ENCODE peak calls at places on chromosomes 7 and 10, in nine cellular contexts. Q, E, B, S, O, Z, X, Y and D are unnamed samples.

GRCh38 chr7:132508724-132509348 is 67.4 kb downstream of the PLXNA4 start:
- DNase-seq in Q (no peak), E (no peak), B (no peak), S (no peak), O (no peak), Z (peak; percentile 28), X (no peak), Y (no peak), D (no peak)

GRCh38 chr10:108583827-108584226 is 1339.5 kb downstream of the XPNPEP1 start:
- DNase-seq in Q (no peak), E (no peak), B (no peak), S (no peak), O (no peak), Z (no peak), X (no peak), Y (no peak), D (no peak)

GRCh38 chr7:25908154-25908948 is 243.6 kb upstream of the NFE2L3 start:
- DNase-seq in Q (no peak), E (no peak), B (no peak), S (no peak), O (no peak), Z (no peak), X (no peak), Y (no peak), D (no peak)

GRCh38 chr7:105802611-105803520 is 73.5 kb downstream of the ATXN7L1 start:
- DNase-seq in Q (no peak), E (no peak), B (no peak), S (peak; percentile 49), O (no peak), Z (no peak), X (no peak), Y (no peak), D (no peak)

GRCh38 chr10:113894581-113894980 is 40.1 kb downstream of the NHLRC2 start:
- DNase-seq in Q (no peak), E (no peak), B (no peak), S (no peak), O (no peak), Z (no peak), X (no peak), Y (no peak), D (no peak)

GRCh38 chr10:89392974-89393373 is 551 bp downstream of the IFIT1 start:
- DNase-seq in Q (peak; percentile 27), E (peak; percentile 82), B (no peak), S (peak; percentile 92), O (no peak), Z (no peak), X (peak; percentile 38), Y (no peak), D (peak; percentile 47)

GRCh38 chr10:77564781-77565589 is 72.6 kb downstream of the KCNMA1 start:
- DNase-seq in Q (peak; percentile 63), E (peak; percentile 13), B (no peak), S (peak; percentile 33), O (no peak), Z (peak; percentile 15), X (no peak), Y (no peak), D (no peak)

GRCh38 chr10:6920072-6921019 is 340.3 kb upstream of the PRKCQ start:
- DNase-seq in Q (peak; percentile 69), E (peak; percentile 66), B (peak; percentile 94), S (peak; percentile 28), O (no peak), Z (peak; percentile 71), X (peak; percentile 57), Y (peak; percentile 76), D (peak; percentile 87)

GRCh38 chr7:77321300-77321699 is 94.8 kb downstream of the GSAP start:
- DNase-seq in Q (no peak), E (peak; percentile 63), B (no peak), S (no peak), O (no peak), Z (no peak), X (no peak), Y (no peak), D (no peak)

GRCh38 chr7:5631752-5632151 is 149.7 kb downstream of the RNF216 start:
- DNase-seq in Q (no peak), E (no peak), B (peak; percentile 50), S (no peak), O (no peak), Z (no peak), X (no peak), Y (no peak), D (no peak)

GRCh38 chr10:69316313-69317059 is 38.2 kb downstream of the HK1 start:
- DNase-seq in Q (no peak), E (peak; percentile 55), B (no peak), S (peak; percentile 46), O (no peak), Z (no peak), X (no peak), Y (no peak), D (no peak)

GRCh38 chr10:127762925-127763324 is 25.9 kb downstream of the FOXI2 start:
- DNase-seq in Q (no peak), E (no peak), B (no peak), S (no peak), O (no peak), Z (no peak), X (no peak), Y (no peak), D (no peak)

DNA sequence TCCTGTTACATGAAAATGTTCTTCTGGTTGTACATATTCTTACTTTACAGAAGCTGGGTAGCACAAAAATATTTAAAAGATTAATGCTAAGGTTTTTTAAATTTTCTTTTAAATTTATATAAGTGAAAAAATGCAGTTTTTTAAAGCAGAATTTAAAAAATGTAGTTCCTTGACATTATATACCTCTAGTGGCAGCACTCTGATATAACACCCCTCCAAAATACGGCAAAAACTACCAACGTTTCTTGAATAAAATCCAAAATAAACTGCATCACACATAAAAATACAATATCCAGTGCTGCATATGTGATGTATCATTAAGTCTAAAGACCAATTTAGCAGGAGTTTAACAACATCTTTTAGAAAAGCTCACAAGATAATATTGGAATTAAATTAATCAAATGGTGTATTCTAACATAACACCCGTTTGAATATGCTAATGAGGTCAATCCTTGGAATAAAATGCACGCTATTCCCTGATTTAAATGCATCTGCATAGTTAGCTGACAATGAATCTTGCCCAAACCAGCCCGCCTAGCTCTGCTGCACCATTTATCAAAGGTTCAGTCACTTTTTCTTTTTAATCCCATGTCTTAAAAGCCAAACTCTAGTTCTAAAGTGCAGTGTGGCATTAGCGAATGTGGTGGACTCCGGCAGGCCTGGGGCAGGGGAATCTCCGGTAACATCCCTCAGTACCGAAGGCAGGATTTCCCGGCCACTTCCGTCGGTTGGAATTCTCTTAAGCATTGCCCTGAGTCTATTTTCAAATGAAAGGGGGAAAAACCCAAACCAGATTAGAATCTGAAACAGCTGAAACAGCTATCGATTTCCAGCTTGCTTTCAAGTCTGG is 1.2 kb downstream of the TCERG1L start:
- DNase-seq in Q (peak; percentile 21), E (no peak), B (no peak), S (no peak), O (no peak), Z (no peak), X (no peak), Y (no peak), D (no peak)
- TF ChIP-seq CTCF in Q (no peak), E (peak; percentile 30), B (no peak), S (peak; percentile 13), O (peak; percentile 10), Z (peak; percentile 57), X (no peak), Y (no peak), D (no peak)

DNA sequence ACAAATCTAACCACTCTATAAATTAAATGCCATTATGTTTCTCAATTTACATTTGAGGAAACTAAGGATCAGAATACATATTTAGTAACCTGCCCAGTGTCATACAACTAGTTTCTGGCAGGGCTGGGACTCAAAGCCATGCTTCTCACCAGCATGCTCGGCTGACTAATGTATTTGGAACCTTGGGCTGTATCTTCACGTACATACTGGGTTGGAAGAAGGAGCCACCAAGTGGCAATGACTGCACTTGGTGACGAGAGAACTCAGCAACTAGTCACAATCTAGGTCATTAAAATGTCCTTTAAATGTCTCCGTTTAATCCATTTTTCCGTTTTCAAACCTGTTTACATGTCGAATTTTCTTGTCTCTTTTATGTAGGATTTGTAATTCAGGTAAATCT is 42.9 kb downstream of the CHRM2 start:
- DNase-seq in Q (no peak), E (no peak), B (no peak), S (peak; percentile 65), O (no peak), Z (no peak), X (no peak), Y (no peak), D (no peak)
- TF ChIP-seq CTCF in Q (no peak), E (no peak), B (no peak), S (peak; percentile 12), O (no peak), Z (no peak), X (no peak), Y (no peak), D (no peak)

GRCh38 chr10:111207525-111207924 is 130.7 kb downstream of the ADRA2A start:
- DNase-seq in Q (no peak), E (no peak), B (no peak), S (no peak), O (no peak), Z (no peak), X (peak; percentile 71), Y (peak; percentile 19), D (no peak)
- TF ChIP-seq CTCF in Q (no peak), E (no peak), B (no peak), S (peak; percentile 6), O (no peak), Z (no peak), X (peak; percentile 40), Y (no peak), D (no peak)

GRCh38 chr10:46255696-46256355 is 31.0 kb upstream of the ANTXRL start:
- DNase-seq in Q (peak; percentile 49), E (peak; percentile 32), B (peak; percentile 86), S (peak; percentile 12), O (no peak), Z (peak; percentile 68), X (peak; percentile 76), Y (peak; percentile 52), D (peak; percentile 89)
- TF ChIP-seq CTCF in Q (no peak), E (peak; percentile 38), B (peak; percentile 65), S (peak; percentile 41), O (peak; percentile 46), Z (peak; percentile 60), X (peak; percentile 50), Y (peak; percentile 55), D (no peak)

DNA sequence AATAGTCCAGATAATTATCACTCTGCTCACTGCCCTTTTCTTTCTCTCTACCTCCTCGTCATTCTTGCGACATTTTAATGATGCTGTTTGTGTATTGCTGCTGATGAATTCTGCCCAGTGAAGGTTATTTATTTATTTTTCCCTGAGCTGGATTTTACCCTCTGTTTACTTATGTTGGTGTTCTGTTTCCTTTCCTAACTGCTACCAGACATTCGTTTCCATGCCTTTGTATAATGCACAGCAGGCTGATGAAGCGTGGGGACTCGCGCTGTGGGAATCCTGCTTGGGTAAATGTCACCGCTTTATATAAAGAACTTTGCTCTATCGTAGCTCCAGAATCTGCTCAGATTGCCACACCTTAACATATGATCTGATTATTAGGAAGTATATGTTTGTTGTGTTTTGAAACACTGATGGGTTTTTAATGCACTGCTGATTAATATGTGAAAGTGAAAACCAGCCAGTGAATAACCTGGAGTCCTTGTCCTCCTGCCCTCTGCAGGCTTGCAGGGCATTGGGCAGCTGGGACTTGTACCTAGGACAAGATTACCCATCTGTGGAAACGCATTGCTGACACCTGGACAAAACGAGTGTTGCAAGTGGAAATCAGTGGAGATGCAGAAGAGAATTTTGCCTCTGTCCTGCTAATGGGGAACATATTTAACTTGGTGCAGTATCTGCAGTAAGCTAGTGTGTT is 291.5 kb downstream of the SDK1 start:
- DNase-seq in Q (no peak), E (no peak), B (no peak), S (peak; percentile 5), O (no peak), Z (no peak), X (no peak), Y (no peak), D (no peak)
- TF ChIP-seq CTCF in Q (no peak), E (no peak), B (no peak), S (no peak), O (no peak), Z (no peak), X (no peak), Y (no peak), D (no peak)